ENCODE peak calls at places on chromosomes 5 and 9, in ten cellular contexts. C is activated naive CD8-positive, alpha-beta T cell treated with anti-CD3 and anti-CD28 coated beads, Interleukin-2, amount 50 U/mL, for 24 hours; Z is A172; G is T-helper 1 cell; X is AG20443; L is upper lobe of right lung; K is HFF-Myc; A is fibroblast of mammary gland; F is stimulated activated CD8-positive, alpha-beta memory T cell treated with anti-CD3 and anti-CD28 coated beads, Interleukin-12 subunit alpha, Interleukin-12 subunit beta, amount 100 ng/mL, for 4 hours; Q is AG04450. V is an unnamed sample.

GRCh38 chr5:83474170-83474796 is 2.7 kb downstream of the VCAN start:
- DNase-seq in C (peak), Z (peak), G (peak), X (peak), L (peak), K (peak), A (peak), F (no peak), Q (peak), V (peak)

GRCh38 chr5:2797981-2798380 is 46.5 kb upstream of the IRX2 start:
- DNase-seq in C (no peak), Z (no peak), G (no peak), X (no peak), L (no peak), K (no peak), A (peak), F (no peak), Q (no peak), V (no peak)

GRCh38 chr9:28538132-28538531 is 964.9 kb upstream of the C9orf72 start:
- DNase-seq in C (no peak), Z (no peak), G (no peak), X (no peak), L (no peak), K (no peak), A (no peak), F (no peak), Q (no peak), V (no peak)

GRCh38 chr9:129313331-129313955 is 135.4 kb upstream of the IER5L start:
- DNase-seq in C (no peak), Z (no peak), G (no peak), X (peak), L (peak), K (no peak), A (no peak), F (no peak), Q (no peak), V (no peak)

GRCh38 chr5:66680804-66681203 is 84.6 kb downstream of the MAST4 start:
- DNase-seq in C (no peak), Z (no peak), G (no peak), X (no peak), L (no peak), K (no peak), A (no peak), F (no peak), Q (no peak), V (no peak)

GRCh38 chr5:64505769-64506566 is at the start of gene RGS7BP:
- DNase-seq in C (no peak), Z (no peak), G (no peak), X (peak), L (peak), K (no peak), A (peak), F (no peak), Q (no peak), V (peak)

GRCh38 chr9:135034106-135034505 is 53.4 kb upstream of the OLFM1 start:
- DNase-seq in C (no peak), Z (no peak), G (no peak), X (no peak), L (peak), K (no peak), A (no peak), F (no peak), Q (no peak), V (no peak)

GRCh38 chr9:81264516-81264915 is 424.8 kb downstream of the TLE1 start:
- DNase-seq in C (no peak), Z (peak), G (no peak), X (no peak), L (no peak), K (no peak), A (peak), F (no peak), Q (no peak), V (no peak)

GRCh38 chr9:136979769-136980587 is 2.7 kb downstream of the PTGDS start:
- DNase-seq in C (no peak), Z (no peak), G (no peak), X (no peak), L (no peak), K (no peak), A (no peak), F (no peak), Q (no peak), V (no peak)

GRCh38 chr5:36066540-36067210 is at the start of gene UGT3A2:
- DNase-seq in C (no peak), Z (no peak), G (no peak), X (no peak), L (no peak), K (no peak), A (no peak), F (no peak), Q (no peak), V (no peak)

GRCh38 chr9:111375817-111376564 is 46.0 kb upstream of the OR2K2 start:
- DNase-seq in C (no peak), Z (no peak), G (no peak), X (no peak), L (no peak), K (no peak), A (peak), F (no peak), Q (no peak), V (no peak)

GRCh38 chr5:96562614-96563013 is 99.6 kb upstream of the CAST start:
- DNase-seq in C (no peak), Z (peak), G (no peak), X (peak), L (no peak), K (no peak), A (peak), F (no peak), Q (peak), V (no peak)

GRCh38 chr5:1351156-1351555 is 6.3 kb upstream of the CLPTM1L start:
- DNase-seq in C (no peak), Z (no peak), G (no peak), X (no peak), L (no peak), K (no peak), A (no peak), F (no peak), Q (no peak), V (no peak)

GRCh38 chr5:40654377-40655006 is 25.2 kb upstream of the PTGER4 start:
- DNase-seq in C (no peak), Z (no peak), G (no peak), X (no peak), L (no peak), K (no peak), A (no peak), F (no peak), Q (no peak), V (no peak)

GRCh38 chr9:119811030-119811429 is 441.8 kb upstream of the BRINP1 start:
- DNase-seq in C (no peak), Z (no peak), G (no peak), X (peak), L (no peak), K (no peak), A (peak), F (no peak), Q (no peak), V (no peak)

GRCh38 chr5:149211566-149211965 is 60.1 kb upstream of the AFAP1L1 start:
- DNase-seq in C (no peak), Z (no peak), G (no peak), X (peak), L (no peak), K (no peak), A (peak), F (no peak), Q (peak), V (no peak)

GRCh38 chr5:13107553-13107952 is 836.9 kb downstream of the DNAH5 start:
- DNase-seq in C (no peak), Z (peak), G (no peak), X (no peak), L (no peak), K (no peak), A (no peak), F (no peak), Q (no peak), V (no peak)

GRCh38 chr9:14270358-14271077 is 43.4 kb downstream of the NFIB start:
- DNase-seq in C (no peak), Z (no peak), G (no peak), X (no peak), L (no peak), K (no peak), A (peak), F (no peak), Q (no peak), V (no peak)

GRCh38 chr9:2119490-2120046 is 104.4 kb downstream of the SMARCA2 start:
- DNase-seq in C (no peak), Z (no peak), G (no peak), X (no peak), L (no peak), K (no peak), A (no peak), F (no peak), Q (no peak), V (no peak)

GRCh38 chr9:75086443-75087278 is 1.3 kb downstream of the NMRK1 start:
- DNase-seq in C (peak), Z (no peak), G (no peak), X (no peak), L (peak), K (no peak), A (no peak), F (no peak), Q (no peak), V (no peak)

GRCh38 chr9:4741365-4742031 is 496 bp upstream of the AK3 start:
- DNase-seq in C (peak), Z (no peak), G (no peak), X (peak), L (peak), K (no peak), A (peak), F (no peak), Q (no peak), V (peak)

GRCh38 chr5:170173227-170173626 is 59.6 kb upstream of the C5orf58 start:
- DNase-seq in C (no peak), Z (peak), G (no peak), X (peak), L (no peak), K (no peak), A (peak), F (no peak), Q (no peak), V (no peak)

GRCh38 chr5:127367029-127367428 is 76.4 kb downstream of the MEGF10 start:
- DNase-seq in C (no peak), Z (no peak), G (no peak), X (no peak), L (no peak), K (no peak), A (no peak), F (no peak), Q (no peak), V (no peak)

GRCh38 chr9:86407022-86407421 is 52.8 kb upstream of the TUT7 start:
- DNase-seq in C (peak), Z (peak), G (no peak), X (peak), L (no peak), K (no peak), A (peak), F (no peak), Q (no peak), V (no peak)

GRCh38 chr5:151461312-151461711 is 13.9 kb downstream of the SLC36A1 start:
- DNase-seq in C (no peak), Z (no peak), G (no peak), X (no peak), L (no peak), K (no peak), A (no peak), F (no peak), Q (no peak), V (no peak)